ENCODE peak calls at places on chromosomes 6 and 20, in four cellular contexts. K, V, O and T are unnamed samples.

GRCh38 chr20:19820520-19821211 is 62.6 kb downstream of the RIN2 start:
- DNase-seq in O (no peak), V (no peak), K (no peak), T (no peak)

GRCh38 chr20:24494460-24494920 is 25.1 kb downstream of the SYNDIG1 start:
- DNase-seq in V (no peak), K (no peak), O (no peak), T (no peak)

GRCh38 chr20:59835057-59835447 is 98.4 kb downstream of the SYCP2 start:
- DNase-seq in V (no peak), K (no peak), O (no peak), T (peak)

GRCh38 chr6:1380625-1381396 is 8.6 kb upstream of the FOXF2 start:
- DNase-seq in K (no peak), V (no peak), O (no peak), T (no peak)

GRCh38 chr6:9540534-9541126 is 874.2 kb downstream of the TFAP2A start:
- DNase-seq in O (no peak), K (no peak), V (no peak), T (no peak)

GRCh38 chr6:119284861-119285521 is 64.6 kb downstream of the MAN1A1 start:
- DNase-seq in O (no peak), K (no peak), V (no peak), T (no peak)

GRCh38 chr6:98641929-98642328 is 192.4 kb upstream of the POU3F2 start:
- DNase-seq in K (no peak), V (no peak), O (no peak), T (no peak)

GRCh38 chr20:35093245-35093884 is 758 bp upstream of the TRPC4AP start:
- DNase-seq in V (no peak), O (no peak), K (no peak), T (no peak)

GRCh38 chr6:158818580-158819212 is 472 bp downstream of the EZR start:
- DNase-seq in K (peak), V (peak), O (peak), T (no peak)

GRCh38 chr6:11609324-11610071 is 71.9 kb downstream of the TMEM170B start:
- DNase-seq in V (peak), O (no peak), K (no peak), T (no peak)

GRCh38 chr6:88142299-88142668 is 23.9 kb downstream of the CNR1 start:
- DNase-seq in O (no peak), V (no peak), K (no peak), T (no peak)

GRCh38 chr6:129525055-129525454 is 184.9 kb downstream of the ARHGAP18 start:
- DNase-seq in K (no peak), O (no peak), V (no peak), T (no peak)

GRCh38 chr6:75932067-75932466 is 140.4 kb downstream of the IMPG1 start:
- DNase-seq in O (no peak), V (no peak), K (no peak), T (no peak)

GRCh38 chr6:40308533-40309306 is 278.4 kb downstream of the LRFN2 start:
- DNase-seq in V (peak), K (peak), O (no peak), T (no peak)

GRCh38 chr6:1797801-1798200 is 188.1 kb downstream of the FOXC1 start:
- DNase-seq in O (no peak), K (no peak), V (no peak), T (no peak)

GRCh38 chr20:25697132-25697446 is 436 bp upstream of the ZNF337 start:
- DNase-seq in V (no peak), O (no peak), K (no peak), T (no peak)

GRCh38 chr6:37785688-37786270 is 33.7 kb upstream of the ZFAND3 start:
- DNase-seq in O (no peak), K (no peak), V (no peak), T (no peak)

GRCh38 chr6:42406296-42407280 is 45.1 kb downstream of the TRERF1 start:
- DNase-seq in K (no peak), O (no peak), V (no peak), T (no peak)

DNA sequence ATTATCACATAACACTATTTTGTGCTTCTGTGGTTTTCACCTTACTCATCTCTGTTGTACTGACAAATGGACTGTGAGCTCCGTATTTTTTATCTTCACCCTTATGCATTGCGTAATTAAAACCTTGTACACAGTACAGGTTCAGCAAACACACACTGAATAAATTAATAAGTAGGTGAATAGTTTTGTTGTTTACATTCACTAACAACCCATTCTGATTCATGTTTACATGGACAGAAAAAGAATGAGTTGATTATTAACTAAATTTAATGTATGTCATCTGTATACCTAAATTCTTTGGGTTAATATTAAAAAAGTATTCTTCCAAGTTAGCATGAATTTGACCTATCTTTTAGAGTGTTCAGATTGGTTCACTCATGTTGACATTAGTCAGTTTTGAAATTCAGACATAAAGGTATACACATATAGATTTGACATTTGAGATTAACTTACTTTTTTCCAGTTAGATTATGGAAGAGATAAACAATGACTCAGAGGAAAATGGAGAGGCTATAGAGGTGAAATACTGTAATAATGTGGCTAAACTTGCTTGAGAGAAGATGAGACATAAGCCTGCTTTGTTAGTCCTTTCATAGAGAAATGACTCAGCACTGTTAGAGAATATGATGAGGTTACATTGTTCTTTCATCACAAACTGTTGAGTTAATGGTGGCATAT is 541.7 kb upstream of the FLRT3 start:
- DNase-seq in V (no peak), O (no peak), K (no peak), T (no peak)
- TF ChIP-seq EP300 in V (no peak), O (no peak), K (no peak), T (no peak)

DNA sequence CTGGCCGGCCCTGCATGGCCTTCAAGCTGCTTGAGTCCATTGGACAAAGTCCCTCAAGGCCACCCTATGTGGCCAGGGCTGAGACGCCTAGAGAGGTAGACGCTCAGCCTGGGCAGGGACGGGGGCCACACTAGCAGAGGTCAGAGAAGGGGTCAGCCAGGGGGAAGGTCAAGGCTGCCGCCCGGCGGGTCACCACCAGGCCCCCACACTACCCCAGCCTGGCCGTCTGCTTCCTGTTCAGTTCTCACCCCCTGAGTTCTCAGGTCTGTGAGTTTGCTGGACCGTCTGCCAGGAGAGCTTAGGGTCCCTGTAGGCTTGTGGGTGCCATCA is 37.3 kb downstream of the NTSR1 start:
- DNase-seq in O (no peak), K (no peak), V (no peak), T (no peak)
- TF ChIP-seq POLR2AphosphoS5 in O (no peak), K (no peak), V (no peak), T (no peak)

DNA sequence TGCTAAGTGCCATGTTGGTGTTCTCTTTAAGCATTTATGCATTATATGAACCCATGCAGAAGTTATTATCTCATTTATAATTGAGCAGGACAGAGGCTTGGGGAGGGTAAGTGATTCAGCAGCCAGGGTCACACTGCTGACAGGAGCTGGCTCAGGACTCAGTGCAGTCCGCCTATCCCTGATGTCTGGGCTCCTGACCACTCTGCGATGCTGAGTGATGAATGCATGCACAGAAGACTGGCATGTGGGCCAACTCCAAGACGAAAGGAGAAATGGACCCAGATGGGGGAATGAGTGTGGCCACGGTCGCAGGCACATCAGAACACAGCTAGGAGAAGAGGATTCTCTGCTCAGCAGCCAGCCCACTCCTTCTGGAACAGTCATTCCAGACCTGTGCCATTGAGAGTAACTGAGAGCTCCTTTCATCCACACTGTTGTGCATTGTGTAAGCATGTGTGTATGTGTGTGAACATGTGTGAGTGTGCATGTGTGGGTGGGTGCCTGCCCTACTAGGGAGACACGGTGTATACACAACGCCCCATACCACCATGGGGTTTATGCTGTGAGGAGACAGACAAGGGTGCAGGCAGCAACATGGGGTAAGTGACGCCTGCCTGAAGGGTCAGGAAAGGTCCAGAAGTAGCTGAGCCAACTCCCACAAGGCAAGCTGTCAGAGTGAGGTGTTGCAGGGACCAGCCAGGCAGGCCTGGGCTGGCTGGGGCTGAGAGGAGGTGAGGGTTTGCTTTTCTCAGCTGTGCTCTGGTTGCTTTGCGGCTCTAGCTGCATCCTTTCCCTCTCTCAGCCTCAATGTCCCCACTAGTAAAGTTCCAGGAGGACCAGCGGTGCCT is 97.8 kb upstream of the PMEPA1 start:
- DNase-seq in V (no peak), K (no peak), O (no peak), T (no peak)
- TF ChIP-seq EP300 in V (no peak), K (no peak), O (no peak), T (no peak)

DNA sequence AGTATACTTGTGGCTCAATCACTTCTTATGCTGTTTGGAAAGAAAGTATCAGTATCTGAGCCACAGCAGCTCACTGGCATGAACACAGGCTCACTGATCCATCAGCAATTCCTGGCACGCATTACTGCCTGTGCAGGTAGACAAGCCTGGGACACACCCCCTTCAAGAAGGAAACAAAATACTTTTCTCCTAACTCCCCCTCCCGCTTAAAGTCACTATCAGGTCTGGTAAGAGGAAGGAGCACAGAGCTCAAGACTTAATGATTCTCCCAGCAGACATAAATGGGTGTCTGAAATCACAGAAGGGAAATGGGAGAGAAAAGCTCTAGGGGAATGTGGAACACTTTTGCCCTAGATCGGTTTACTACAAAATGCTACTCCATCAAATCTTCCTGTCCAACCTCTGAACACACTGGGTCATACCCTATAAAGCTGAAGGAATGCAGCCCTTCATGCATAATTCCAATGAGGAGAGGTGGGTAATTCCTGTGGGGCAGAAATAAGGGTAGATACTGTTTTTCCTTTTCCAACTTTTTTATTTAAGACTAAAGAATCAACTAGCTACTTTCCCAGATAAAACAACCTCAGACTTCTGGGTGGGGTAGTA is at the start of gene ADGRF1:
- DNase-seq in K (peak), V (no peak), O (no peak), T (peak)
- TF ChIP-seq POLR2AphosphoS5 in K (no peak), V (no peak), O (no peak), T (no peak)

GRCh38 chr6:62285612-62286469 is at the start of gene KHDRBS2:
- DNase-seq in K (peak), V (peak), O (peak), T (peak)
- TF ChIP-seq EP300 in K (no peak), V (no peak), O (no peak), T (no peak)